ENCODE peak calls at places on chromosomes 13 and 19, in four cellular contexts. O, C, J and K are unnamed samples.

GRCh38 chr19:43739419-43739818 is 15.3 kb downstream of the SMG9 start:
- DNase-seq in C (no peak), O (no peak), J (no peak), K (no peak)

GRCh38 chr19:44722131-44723121 is 23.5 kb downstream of the CEACAM16 start:
- DNase-seq in J (no peak), C (no peak), O (no peak), K (no peak)

GRCh38 chr19:2050991-2051770 is at the start of gene MKNK2:
- DNase-seq in J (peak; percentile 76), C (peak; percentile 93), O (peak; percentile 90), K (peak; percentile 91)

GRCh38 chr19:44807162-44807561 is 1.7 kb upstream of the BCAM start:
- DNase-seq in C (no peak), J (no peak), O (no peak), K (no peak)

GRCh38 chr13:104597554-104598240 is 1531.5 kb upstream of the SLC10A2 start:
- DNase-seq in O (no peak), C (no peak), J (no peak), K (no peak)

GRCh38 chr19:46859637-46860124 is 1.1 kb upstream of the ARHGAP35 start:
- DNase-seq in O (peak; percentile 21), J (peak; percentile 82), C (no peak), K (no peak)

GRCh38 chr19:11138659-11139526 is 16.7 kb downstream of the SPC24 start:
- DNase-seq in O (no peak), J (peak; percentile 83), C (peak; percentile 40), K (no peak)

GRCh38 chr13:42986176-42986574 is 5.9 kb downstream of the EPSTI1 start:
- DNase-seq in O (no peak), J (no peak), C (no peak), K (no peak)

GRCh38 chr13:110644892-110645521 is 29.7 kb downstream of the NAXD start:
- DNase-seq in O (peak; percentile 27), J (peak; percentile 74), C (peak; percentile 56), K (no peak)

GRCh38 chr19:17441241-17442135 is 7.0 kb downstream of the TMEM221 start:
- DNase-seq in C (no peak), J (peak; percentile 52), O (no peak), K (no peak)

GRCh38 chr13:98262307-98262706 is 85.2 kb upstream of the RNF113B start:
- DNase-seq in O (no peak), J (no peak), C (no peak), K (no peak)

GRCh38 chr13:35865341-35866240 is 265.6 kb downstream of the DCLK1 start:
- DNase-seq in O (no peak), C (no peak), J (no peak), K (no peak)

GRCh38 chr19:5093953-5094718 is 125.2 kb downstream of the KDM4B start:
- DNase-seq in J (no peak), C (no peak), O (no peak), K (no peak)

GRCh38 chr13:113291997-113292862 is 4.8 kb upstream of the LAMP1 start:
- DNase-seq in C (no peak), O (no peak), J (peak; percentile 25), K (no peak)

GRCh38 chr19:46068345-46069258 is 27.8 kb upstream of the IGFL4 start:
- DNase-seq in J (peak; percentile 85), O (no peak), C (no peak), K (no peak)

GRCh38 chr19:3135961-3136683 is at the start of gene GNA15:
- DNase-seq in J (no peak), C (no peak), O (peak; percentile 52), K (peak; percentile 69)

GRCh38 chr13:95704510-95704909 is 27.6 kb downstream of the DNAJC3 start:
- DNase-seq in O (no peak), J (no peak), C (peak; percentile 51), K (no peak)

GRCh38 chr13:79988573-79988972 is 352.4 kb downstream of the SPRY2 start:
- DNase-seq in O (no peak), J (peak; percentile 83), C (no peak), K (no peak)

GRCh38 chr19:2717638-2718541 is 3.3 kb downstream of the DIRAS1 start:
- DNase-seq in O (no peak), J (no peak), C (no peak), K (no peak)

GRCh38 chr13:94459116-94459515 is 20.4 kb downstream of the DCT start:
- DNase-seq in C (no peak), J (no peak), O (no peak), K (no peak)

GRCh38 chr13:33076451-33076992 is 60.3 kb downstream of the KL start:
- DNase-seq in J (no peak), O (no peak), C (no peak), K (no peak)

GRCh38 chr19:19627716-19628498 is at the start of gene LPAR2:
- DNase-seq in C (peak; percentile 72), O (peak; percentile 81), J (no peak), K (peak; percentile 89)

GRCh38 chr19:342801-343421 is 1.7 kb downstream of the MIER2 start:
- DNase-seq in O (no peak), C (no peak), J (peak; percentile 80), K (no peak)

GRCh38 chr19:16266586-16266942 is 58.1 kb upstream of the KLF2 start:
- DNase-seq in C (no peak), J (no peak), O (peak; percentile 59), K (peak; percentile 55)

GRCh38 chr19:50801107-50801506 is 10.9 kb downstream of the ACP4 start:
- DNase-seq in C (no peak), O (no peak), J (no peak), K (no peak)